ENCODE peak calls at places on chromosomes 3 and 15, in eight cellular contexts. One of them, this sample, is unnamed.

GRCh38 chr3:159854500-159855124 is 134.0 kb upstream of the IL12A start:
- DNase-seq in dorsolateral prefrontal cortex: no peak
- DNase-seq in heart left ventricle: no peak
- DNase-seq in omental fat pad: no peak
- DNase-seq in stomach: no peak
- DNase-seq in PC-3: peak
- DNase-seq in endodermal cell: no peak
- DNase-seq in hepatocyte: peak
- DNase-seq in this sample: no peak

GRCh38 chr15:77251662-77252061 is 168.2 kb downstream of the PEAK1 start:
- DNase-seq in dorsolateral prefrontal cortex: no peak
- DNase-seq in heart left ventricle: no peak
- DNase-seq in omental fat pad: no peak
- DNase-seq in stomach: no peak
- DNase-seq in PC-3: peak
- DNase-seq in endodermal cell: peak
- DNase-seq in hepatocyte: no peak
- DNase-seq in this sample: peak

GRCh38 chr15:38436993-38437392 is 16.9 kb upstream of the FAM98B start:
- DNase-seq in dorsolateral prefrontal cortex: no peak
- DNase-seq in heart left ventricle: no peak
- DNase-seq in omental fat pad: no peak
- DNase-seq in stomach: no peak
- DNase-seq in PC-3: no peak
- DNase-seq in endodermal cell: no peak
- DNase-seq in hepatocyte: no peak
- DNase-seq in this sample: no peak

GRCh38 chr3:30693470-30694120 is 87.2 kb downstream of the TGFBR2 start:
- DNase-seq in dorsolateral prefrontal cortex: peak
- DNase-seq in heart left ventricle: peak
- DNase-seq in omental fat pad: no peak
- DNase-seq in stomach: no peak
- DNase-seq in PC-3: peak
- DNase-seq in endodermal cell: peak
- DNase-seq in hepatocyte: peak
- DNase-seq in this sample: peak

GRCh38 chr3:194344012-194344411 is 7.1 kb downstream of the CPN2 start:
- DNase-seq in dorsolateral prefrontal cortex: peak
- DNase-seq in heart left ventricle: peak
- DNase-seq in omental fat pad: peak
- DNase-seq in stomach: peak
- DNase-seq in PC-3: peak
- DNase-seq in endodermal cell: peak
- DNase-seq in hepatocyte: peak
- DNase-seq in this sample: peak

GRCh38 chr3:124686028-124686670 is 44.1 kb upstream of the UMPS start:
- DNase-seq in dorsolateral prefrontal cortex: no peak
- DNase-seq in heart left ventricle: no peak
- DNase-seq in omental fat pad: no peak
- DNase-seq in stomach: no peak
- DNase-seq in PC-3: peak
- DNase-seq in endodermal cell: peak
- DNase-seq in hepatocyte: no peak
- DNase-seq in this sample: no peak

GRCh38 chr15:59260090-59260489 is 53.4 kb downstream of the LDHAL6B start:
- DNase-seq in dorsolateral prefrontal cortex: peak
- DNase-seq in heart left ventricle: no peak
- DNase-seq in omental fat pad: no peak
- DNase-seq in stomach: no peak
- DNase-seq in PC-3: no peak
- DNase-seq in endodermal cell: no peak
- DNase-seq in hepatocyte: no peak
- DNase-seq in this sample: no peak

GRCh38 chr15:97566957-97567356 is 393.5 kb upstream of the ARRDC4 start:
- DNase-seq in dorsolateral prefrontal cortex: no peak
- DNase-seq in heart left ventricle: no peak
- DNase-seq in omental fat pad: no peak
- DNase-seq in stomach: no peak
- DNase-seq in PC-3: no peak
- DNase-seq in endodermal cell: no peak
- DNase-seq in hepatocyte: no peak
- DNase-seq in this sample: no peak

GRCh38 chr15:55917881-55918296 is 75.5 kb downstream of the NEDD4 start:
- DNase-seq in dorsolateral prefrontal cortex: no peak
- DNase-seq in heart left ventricle: no peak
- DNase-seq in omental fat pad: no peak
- DNase-seq in stomach: peak
- DNase-seq in PC-3: peak
- DNase-seq in endodermal cell: no peak
- DNase-seq in hepatocyte: peak
- DNase-seq in this sample: no peak

GRCh38 chr15:74420193-74420905 is 13.4 kb downstream of the SEMA7A start:
- DNase-seq in dorsolateral prefrontal cortex: no peak
- DNase-seq in heart left ventricle: no peak
- DNase-seq in omental fat pad: no peak
- DNase-seq in stomach: no peak
- DNase-seq in PC-3: peak
- DNase-seq in endodermal cell: no peak
- DNase-seq in hepatocyte: no peak
- DNase-seq in this sample: no peak

GRCh38 chr3:72004749-72005292 is 219.9 kb upstream of the PROK2 start:
- DNase-seq in dorsolateral prefrontal cortex: no peak
- DNase-seq in heart left ventricle: no peak
- DNase-seq in omental fat pad: peak
- DNase-seq in stomach: no peak
- DNase-seq in PC-3: no peak
- DNase-seq in endodermal cell: no peak
- DNase-seq in hepatocyte: no peak
- DNase-seq in this sample: no peak

GRCh38 chr15:71195242-71195641 is 80.0 kb downstream of the THSD4 start:
- DNase-seq in dorsolateral prefrontal cortex: no peak
- DNase-seq in heart left ventricle: no peak
- DNase-seq in omental fat pad: no peak
- DNase-seq in stomach: no peak
- DNase-seq in PC-3: peak
- DNase-seq in endodermal cell: peak
- DNase-seq in hepatocyte: no peak
- DNase-seq in this sample: no peak

GRCh38 chr3:122082357-122082756 is 27.2 kb downstream of the CD86 start:
- DNase-seq in dorsolateral prefrontal cortex: no peak
- DNase-seq in heart left ventricle: no peak
- DNase-seq in omental fat pad: no peak
- DNase-seq in stomach: no peak
- DNase-seq in PC-3: no peak
- DNase-seq in endodermal cell: no peak
- DNase-seq in hepatocyte: no peak
- DNase-seq in this sample: no peak

GRCh38 chr15:89002281-89002761 is 85.9 kb upstream of the ABHD2 start:
- DNase-seq in dorsolateral prefrontal cortex: no peak
- DNase-seq in heart left ventricle: peak
- DNase-seq in omental fat pad: no peak
- DNase-seq in stomach: no peak
- DNase-seq in PC-3: peak
- DNase-seq in endodermal cell: no peak
- DNase-seq in hepatocyte: no peak
- DNase-seq in this sample: no peak

GRCh38 chr15:49152552-49153337 is 2.7 kb downstream of the COPS2 start:
- DNase-seq in dorsolateral prefrontal cortex: no peak
- DNase-seq in heart left ventricle: no peak
- DNase-seq in omental fat pad: no peak
- DNase-seq in stomach: no peak
- DNase-seq in PC-3: no peak
- DNase-seq in endodermal cell: no peak
- DNase-seq in hepatocyte: no peak
- DNase-seq in this sample: no peak

GRCh38 chr3:9902372-9903237 is at the start of gene IL17RE:
- DNase-seq in dorsolateral prefrontal cortex: no peak
- DNase-seq in heart left ventricle: no peak
- DNase-seq in omental fat pad: no peak
- DNase-seq in stomach: peak
- DNase-seq in PC-3: no peak
- DNase-seq in endodermal cell: peak
- DNase-seq in hepatocyte: no peak
- DNase-seq in this sample: no peak

GRCh38 chr3:46398186-46398955 is 8.5 kb downstream of the CCR5AS start:
- DNase-seq in dorsolateral prefrontal cortex: no peak
- DNase-seq in heart left ventricle: no peak
- DNase-seq in omental fat pad: no peak
- DNase-seq in stomach: no peak
- DNase-seq in PC-3: no peak
- DNase-seq in endodermal cell: no peak
- DNase-seq in hepatocyte: no peak
- DNase-seq in this sample: no peak

GRCh38 chr3:5813521-5813920 is 626.0 kb downstream of the EDEM1 start:
- DNase-seq in dorsolateral prefrontal cortex: no peak
- DNase-seq in heart left ventricle: no peak
- DNase-seq in omental fat pad: no peak
- DNase-seq in stomach: no peak
- DNase-seq in PC-3: no peak
- DNase-seq in endodermal cell: no peak
- DNase-seq in hepatocyte: no peak
- DNase-seq in this sample: no peak

GRCh38 chr3:101195951-101196713 is 124.2 kb downstream of the IMPG2 start:
- DNase-seq in dorsolateral prefrontal cortex: no peak
- DNase-seq in heart left ventricle: no peak
- DNase-seq in omental fat pad: no peak
- DNase-seq in stomach: no peak
- DNase-seq in PC-3: peak
- DNase-seq in endodermal cell: no peak
- DNase-seq in hepatocyte: peak
- DNase-seq in this sample: no peak

GRCh38 chr15:84980196-84981053 is 1.2 kb upstream of the PDE8A start:
- DNase-seq in dorsolateral prefrontal cortex: peak
- DNase-seq in heart left ventricle: peak
- DNase-seq in omental fat pad: peak
- DNase-seq in stomach: peak
- DNase-seq in PC-3: peak
- DNase-seq in endodermal cell: peak
- DNase-seq in hepatocyte: peak
- DNase-seq in this sample: peak

GRCh38 chr15:80530737-80531365 is 126.7 kb downstream of the ARNT2 start:
- DNase-seq in dorsolateral prefrontal cortex: no peak
- DNase-seq in heart left ventricle: no peak
- DNase-seq in omental fat pad: no peak
- DNase-seq in stomach: no peak
- DNase-seq in PC-3: no peak
- DNase-seq in endodermal cell: no peak
- DNase-seq in hepatocyte: no peak
- DNase-seq in this sample: no peak

GRCh38 chr3:24349367-24350019 is 145.2 kb downstream of the THRB start:
- DNase-seq in dorsolateral prefrontal cortex: no peak
- DNase-seq in heart left ventricle: no peak
- DNase-seq in omental fat pad: no peak
- DNase-seq in stomach: no peak
- DNase-seq in PC-3: no peak
- DNase-seq in endodermal cell: no peak
- DNase-seq in hepatocyte: no peak
- DNase-seq in this sample: no peak
- TF ChIP-seq CTCF in dorsolateral prefrontal cortex: no peak
- TF ChIP-seq CTCF in heart left ventricle: no peak
- TF ChIP-seq CTCF in omental fat pad: no peak
- TF ChIP-seq CTCF in stomach: no peak
- TF ChIP-seq CTCF in PC-3: no peak
- TF ChIP-seq CTCF in endodermal cell: no peak
- TF ChIP-seq CTCF in hepatocyte: no peak
- TF ChIP-seq CTCF in this sample: no peak

GRCh38 chr15:25739687-25740121 is 123.4 kb downstream of the ATP10A start:
- DNase-seq in dorsolateral prefrontal cortex: peak
- DNase-seq in heart left ventricle: no peak
- DNase-seq in omental fat pad: no peak
- DNase-seq in stomach: no peak
- DNase-seq in PC-3: peak
- DNase-seq in endodermal cell: peak
- DNase-seq in hepatocyte: peak
- DNase-seq in this sample: no peak
- TF ChIP-seq CTCF in dorsolateral prefrontal cortex: peak
- TF ChIP-seq CTCF in heart left ventricle: no peak
- TF ChIP-seq CTCF in omental fat pad: no peak
- TF ChIP-seq CTCF in stomach: no peak
- TF ChIP-seq CTCF in PC-3: peak
- TF ChIP-seq CTCF in endodermal cell: peak
- TF ChIP-seq CTCF in hepatocyte: peak
- TF ChIP-seq CTCF in this sample: no peak

GRCh38 chr3:32082727-32083126 is 23.7 kb upstream of the GPD1L start:
- DNase-seq in dorsolateral prefrontal cortex: no peak
- DNase-seq in heart left ventricle: no peak
- DNase-seq in omental fat pad: no peak
- DNase-seq in stomach: no peak
- DNase-seq in PC-3: peak
- DNase-seq in endodermal cell: no peak
- DNase-seq in hepatocyte: peak
- DNase-seq in this sample: no peak
- TF ChIP-seq CTCF in dorsolateral prefrontal cortex: no peak
- TF ChIP-seq CTCF in heart left ventricle: no peak
- TF ChIP-seq CTCF in omental fat pad: no peak
- TF ChIP-seq CTCF in stomach: no peak
- TF ChIP-seq CTCF in PC-3: no peak
- TF ChIP-seq CTCF in endodermal cell: no peak
- TF ChIP-seq CTCF in hepatocyte: no peak
- TF ChIP-seq CTCF in this sample: no peak

GRCh38 chr3:192417559-192418055 is 309.7 kb downstream of the FGF12 start:
- DNase-seq in dorsolateral prefrontal cortex: no peak
- DNase-seq in heart left ventricle: no peak
- DNase-seq in omental fat pad: no peak
- DNase-seq in stomach: no peak
- DNase-seq in PC-3: no peak
- DNase-seq in endodermal cell: no peak
- DNase-seq in hepatocyte: no peak
- DNase-seq in this sample: no peak

GRCh38 chr3:192419312-192419711 is 308.0 kb downstream of the FGF12 start:
- DNase-seq in dorsolateral prefrontal cortex: no peak
- DNase-seq in heart left ventricle: no peak
- DNase-seq in omental fat pad: no peak
- DNase-seq in stomach: no peak
- DNase-seq in PC-3: no peak
- DNase-seq in endodermal cell: no peak
- DNase-seq in hepatocyte: no peak
- DNase-seq in this sample: no peak

GRCh38 chr3:192417012-192417411 is 310.3 kb downstream of the FGF12 start:
- DNase-seq in dorsolateral prefrontal cortex: no peak
- DNase-seq in heart left ventricle: no peak
- DNase-seq in omental fat pad: no peak
- DNase-seq in stomach: no peak
- DNase-seq in PC-3: no peak
- DNase-seq in endodermal cell: no peak
- DNase-seq in hepatocyte: no peak
- DNase-seq in this sample: no peak

GRCh38 chr3:192422321-192422997 is 304.9 kb downstream of the FGF12 start:
- DNase-seq in dorsolateral prefrontal cortex: no peak
- DNase-seq in heart left ventricle: no peak
- DNase-seq in omental fat pad: no peak
- DNase-seq in stomach: no peak
- DNase-seq in PC-3: peak
- DNase-seq in endodermal cell: no peak
- DNase-seq in hepatocyte: no peak
- DNase-seq in this sample: no peak

DNA sequence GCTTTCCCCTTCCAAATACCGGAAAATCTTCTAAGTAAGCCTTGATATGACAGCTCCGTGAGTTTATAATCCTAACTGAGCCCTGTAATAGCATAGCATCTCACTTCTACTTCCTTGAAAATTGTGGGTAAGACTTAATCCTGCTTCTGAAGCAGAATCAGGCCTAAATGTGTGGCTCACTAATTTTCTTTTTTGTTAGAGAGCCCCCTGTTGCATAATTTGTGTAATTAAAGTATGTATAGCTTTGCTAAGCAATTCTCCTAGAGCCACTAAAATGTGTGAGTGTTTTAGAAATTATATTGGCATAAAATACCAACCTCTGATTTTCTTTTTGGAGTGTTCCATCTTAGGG is 304.4 kb downstream of the FGF12 start:
- DNase-seq in dorsolateral prefrontal cortex: no peak
- DNase-seq in heart left ventricle: no peak
- DNase-seq in omental fat pad: no peak
- DNase-seq in stomach: no peak
- DNase-seq in PC-3: no peak
- DNase-seq in endodermal cell: no peak
- DNase-seq in hepatocyte: no peak
- DNase-seq in this sample: no peak
- TF ChIP-seq CTCF in dorsolateral prefrontal cortex: peak
- TF ChIP-seq CTCF in heart left ventricle: no peak
- TF ChIP-seq CTCF in omental fat pad: no peak
- TF ChIP-seq CTCF in stomach: no peak
- TF ChIP-seq CTCF in PC-3: peak
- TF ChIP-seq CTCF in endodermal cell: peak
- TF ChIP-seq CTCF in hepatocyte: peak
- TF ChIP-seq CTCF in this sample: no peak